ENCODE peak calls at places on chromosomes 3 and 15, in six cellular contexts. U is suprapubic skin, Y is tibial nerve, Z is H1, L is ovary, V is A549. S is an unnamed sample.

GRCh38 chr3:197736010-197736490 is 654 bp downstream of the RUBCN start:
- DNase-seq in Z (peak; percentile 50), L (no peak), Y (no peak), U (no peak), V (no peak), S (no peak)

GRCh38 chr3:194267744-194268658 is 83.1 kb downstream of the CPN2 start:
- DNase-seq in V (no peak), Z (no peak), L (peak; percentile 70), Y (no peak), U (peak; percentile 79), S (peak; percentile 93)

GRCh38 chr3:64149886-64150285 is 75.4 kb downstream of the PRICKLE2 start:
- DNase-seq in Y (no peak), L (no peak), Z (no peak), V (no peak), U (no peak), S (no peak)

GRCh38 chr3:183244219-183244618 is 8.8 kb upstream of the B3GNT5 start:
- DNase-seq in U (no peak), Y (peak; percentile 50), Z (no peak), V (no peak), L (no peak), S (peak; percentile 71)

GRCh38 chr15:63491116-63491817 is 13.1 kb upstream of the USP3 start:
- DNase-seq in Y (no peak), U (no peak), L (no peak), Z (no peak), V (no peak), S (no peak)

GRCh38 chr3:125435231-125435630 is 60.1 kb upstream of the ZNF148 start:
- DNase-seq in V (no peak), Y (no peak), U (no peak), L (no peak), Z (no peak), S (no peak)

GRCh38 chr15:45790325-45790943 is 155.6 kb downstream of the SQOR start:
- DNase-seq in L (no peak), V (peak; percentile 10), Z (no peak), Y (peak; percentile 23), U (no peak), S (no peak)

GRCh38 chr3:13282528-13282985 is 137.6 kb downstream of the NUP210 start:
- DNase-seq in U (no peak), L (no peak), V (peak; percentile 31), Y (no peak), Z (peak; percentile 65), S (peak; percentile 56)

GRCh38 chr15:60423540-60423939 is 25.8 kb upstream of the ANXA2 start:
- DNase-seq in U (no peak), Y (no peak), L (no peak), V (peak; percentile 80), Z (no peak), S (no peak)

GRCh38 chr3:9809615-9810356 is at the start of gene TTLL3:
- DNase-seq in V (peak; percentile 60), U (peak; percentile 93), Y (peak; percentile 77), Z (peak; percentile 88), L (peak; percentile 82), S (peak; percentile 92)

GRCh38 chr3:188918086-188918485 is 253.7 kb upstream of the TPRG1 start:
- DNase-seq in V (no peak), L (no peak), U (no peak), Y (no peak), Z (no peak), S (no peak)

GRCh38 chr3:143786229-143787199 is 61.8 kb downstream of the SLC9A9 start:
- DNase-seq in V (no peak), U (no peak), L (peak; percentile 32), Y (peak; percentile 56), Z (no peak), S (peak; percentile 79)

GRCh38 chr3:78734048-78734637 is 1033.7 kb downstream of the ROBO1 start:
- DNase-seq in L (no peak), U (no peak), V (no peak), Z (no peak), Y (no peak), S (no peak)

GRCh38 chr3:76930712-76931111 is 109.2 kb upstream of the ROBO2 start:
- DNase-seq in V (no peak), U (no peak), Z (no peak), L (no peak), Y (no peak), S (no peak)

GRCh38 chr15:83066034-83066760 is 855 bp downstream of the BTBD1 start:
- DNase-seq in V (no peak), Z (no peak), L (no peak), U (no peak), Y (no peak), S (no peak)

GRCh38 chr15:47819158-47819557 is 101.9 kb downstream of the SEMA6D start:
- DNase-seq in L (peak; percentile 17), Y (no peak), Z (no peak), V (no peak), U (no peak), S (no peak)

GRCh38 chr3:192215-192929 is 4.2 kb upstream of the CHL1 start:
- DNase-seq in L (peak; percentile 28), U (no peak), Z (peak; percentile 71), V (no peak), Y (no peak), S (no peak)

GRCh38 chr15:40338041-40338657 is 2.6 kb downstream of the CCDC9B start:
- DNase-seq in U (no peak), L (peak; percentile 55), V (peak; percentile 66), Y (peak; percentile 54), Z (peak; percentile 93), S (peak; percentile 94)

GRCh38 chr15:40339621-40339945 is 1.2 kb downstream of the CCDC9B start:
- DNase-seq in V (peak; percentile 14), L (peak; percentile 31), U (no peak), Y (no peak), Z (peak; percentile 54), S (no peak)

GRCh38 chr15:40337597-40337996 is 3.1 kb downstream of the CCDC9B start:
- DNase-seq in V (no peak), Y (no peak), U (no peak), Z (no peak), L (peak; percentile 57), S (peak; percentile 84)

GRCh38 chr15:40340038-40340739 is 550 bp downstream of the CCDC9B start:
- DNase-seq in Y (peak; percentile 47), V (peak; percentile 13), L (peak; percentile 84), Z (peak; percentile 56), U (no peak), S (peak; percentile 96)

GRCh38 chr15:40338921-40339620 is 1.7 kb downstream of the CCDC9B start:
- DNase-seq in L (no peak), Z (no peak), Y (no peak), U (no peak), V (peak; percentile 73), S (peak; percentile 86)
- TF ChIP-seq EP300 in L (no peak), Z (no peak), Y (peak; percentile 72), U (no peak), V (no peak), S (no peak)

GRCh38 chr3:196268270-196269163 is 19.0 kb downstream of the PCYT1A start:
- DNase-seq in L (no peak), Y (no peak), U (no peak), Z (no peak), V (peak; percentile 59), S (no peak)
- TF ChIP-seq EP300 in L (no peak), Y (no peak), U (no peak), Z (no peak), V (no peak), S (no peak)

DNA sequence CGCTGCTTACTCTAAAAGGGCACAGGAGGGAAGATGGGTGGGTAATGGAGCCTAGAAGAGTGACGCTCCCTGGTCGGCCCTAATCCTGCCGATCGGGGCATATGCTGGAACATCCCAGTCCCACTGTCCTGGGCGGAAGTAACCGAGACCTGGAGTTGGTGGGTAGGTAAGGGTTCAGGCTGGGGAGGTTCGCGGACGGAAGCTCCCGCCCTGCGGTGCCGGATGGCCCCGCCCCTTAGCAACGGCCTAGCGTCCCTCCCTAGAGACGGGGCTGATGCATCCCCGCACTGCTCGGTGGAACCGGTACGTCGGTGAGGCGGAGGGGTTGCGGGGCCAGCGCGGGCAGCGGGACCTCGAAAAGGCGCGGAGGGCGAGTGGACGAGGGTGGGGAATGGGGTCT is 1.5 kb downstream of the DNAH1 start:
- DNase-seq in Y (no peak), L (peak; percentile 74), U (no peak), Z (peak; percentile 92), V (no peak), S (no peak)
- TF ChIP-seq EP300 in Y (no peak), L (no peak), U (no peak), Z (no peak), V (no peak), S (no peak)

GRCh38 chr3:65714138-65714537 is 324.6 kb downstream of the MAGI1 start:
- DNase-seq in Z (no peak), Y (no peak), L (peak; percentile 28), V (peak; percentile 16), U (no peak), S (no peak)
- TF ChIP-seq EP300 in Z (no peak), Y (no peak), L (no peak), V (no peak), U (no peak), S (no peak)

GRCh38 chr3:16511561-16512434 is 1.7 kb downstream of the RFTN1 start:
- DNase-seq in L (peak; percentile 46), Z (no peak), U (peak; percentile 81), V (no peak), Y (peak; percentile 70), S (peak; percentile 73)
- TF ChIP-seq EP300 in L (no peak), Z (no peak), U (no peak), V (no peak), Y (peak; percentile 49), S (no peak)

GRCh38 chr3:150319900-150320299 is 88.2 kb upstream of the TSC22D2 start:
- DNase-seq in Z (no peak), V (peak; percentile 95), L (no peak), U (no peak), Y (no peak), S (no peak)
- TF ChIP-seq EP300 in Z (no peak), V (peak; percentile 52), L (no peak), U (no peak), Y (no peak), S (no peak)